ENCODE peak calls at places on chromosomes 5 and 9, in four cellular contexts. E is upper lobe of right lung, K is Caco-2, P is SK-N-SH. B is an unnamed sample.

GRCh38 chr5:7436521-7436920 is 40.6 kb downstream of the ADCY2 start:
- DNase-seq in P (no peak), E (no peak), K (peak), B (no peak)

GRCh38 chr9:69527454-69527853 is 144.7 kb downstream of the APBA1 start:
- DNase-seq in P (no peak), E (no peak), K (no peak), B (no peak)

GRCh38 chr5:1204693-1205242 is 3.4 kb downstream of the SLC6A19 start:
- DNase-seq in P (peak), E (no peak), K (peak), B (peak)

GRCh38 chr5:68217476-68217984 is 2.0 kb downstream of the PIK3R1 start:
- DNase-seq in K (no peak), P (no peak), E (no peak), B (no peak)

GRCh38 chr5:83540105-83540504 is 68.6 kb downstream of the VCAN start:
- DNase-seq in K (no peak), E (no peak), P (no peak), B (no peak)

GRCh38 chr9:6239694-6240093 is 24.1 kb downstream of the IL33 start:
- DNase-seq in K (no peak), P (no peak), E (no peak), B (no peak)

GRCh38 chr5:55289808-55290207 is 17.7 kb downstream of the DHX29 start:
- DNase-seq in K (no peak), P (no peak), E (no peak), B (no peak)

GRCh38 chr5:7682379-7682778 is 168.6 kb downstream of the CFAP90 start:
- DNase-seq in E (no peak), P (no peak), K (no peak), B (no peak)

GRCh38 chr5:152306386-152306785 is 98.7 kb downstream of the NMUR2 start:
- DNase-seq in P (no peak), K (no peak), E (no peak), B (no peak)

GRCh38 chr5:72066658-72067057 is 40.6 kb upstream of the MAP1B start:
- DNase-seq in P (no peak), E (no peak), K (no peak), B (peak)

GRCh38 chr5:102296229-102296817 is at the start of gene SLCO4C1:
- DNase-seq in P (peak), K (peak), E (peak), B (peak)

GRCh38 chr5:96943829-96944228 is 7.9 kb downstream of the LNPEP start:
- DNase-seq in E (no peak), P (no peak), K (no peak), B (no peak)

GRCh38 chr5:685262-686171 is 7.6 kb downstream of the TPPP start:
- DNase-seq in E (no peak), P (peak), K (no peak), B (no peak)

GRCh38 chr5:14011089-14012004 is 66.9 kb upstream of the DNAH5 start:
- DNase-seq in P (peak), K (peak), E (peak), B (peak)

GRCh38 chr9:107169796-107170195 is 113.3 kb upstream of the RAD23B start:
- DNase-seq in K (no peak), P (no peak), E (no peak), B (no peak)

GRCh38 chr5:169914766-169915165 is 65.5 kb downstream of the INSYN2B start:
- DNase-seq in P (no peak), K (no peak), E (no peak), B (no peak)

GRCh38 chr5:169910393-169910792 is 69.9 kb downstream of the INSYN2B start:
- DNase-seq in E (no peak), K (no peak), P (no peak), B (no peak)

GRCh38 chr5:169913479-169913878 is 66.8 kb downstream of the INSYN2B start:
- DNase-seq in K (no peak), P (no peak), E (no peak), B (no peak)

GRCh38 chr5:169909945-169910344 is 70.3 kb downstream of the INSYN2B start:
- DNase-seq in E (no peak), P (no peak), K (no peak), B (no peak)

DNA sequence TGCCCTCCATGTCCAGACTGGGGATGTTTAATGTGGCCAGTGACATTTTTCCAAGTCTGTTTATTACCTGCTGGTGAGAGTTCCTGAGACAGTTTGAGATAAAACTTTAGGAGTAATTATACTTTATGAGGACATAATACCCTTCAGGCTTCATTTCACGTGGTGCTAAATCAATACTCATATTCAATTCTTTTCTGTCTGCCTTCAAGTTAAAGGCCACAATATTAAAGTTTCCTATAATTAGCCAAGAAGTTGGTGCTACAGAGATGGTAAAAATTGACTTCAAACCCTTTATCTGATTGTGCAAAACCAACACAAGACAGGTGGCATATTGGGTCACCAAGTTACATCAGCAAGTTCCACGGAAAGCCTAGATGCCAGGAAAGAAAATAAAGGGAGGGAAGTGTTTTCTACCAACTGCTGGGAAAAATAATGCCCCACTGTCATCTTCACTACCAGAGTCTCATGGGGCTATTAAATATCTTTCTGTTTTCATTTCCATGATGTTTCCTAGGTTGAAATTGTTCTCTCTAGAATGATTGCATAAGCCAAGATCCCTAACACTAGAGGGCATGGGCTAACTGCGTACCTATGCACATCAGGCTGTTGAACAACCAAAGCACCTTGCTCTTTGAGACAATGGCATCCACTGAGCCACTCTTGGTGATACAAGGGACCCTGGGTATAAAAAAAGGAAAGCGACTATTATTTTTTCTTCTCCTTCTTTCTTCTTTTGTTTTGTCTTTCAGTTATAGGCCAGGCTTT is 68.7 kb downstream of the INSYN2B start:
- DNase-seq in E (no peak), K (no peak), P (no peak), B (no peak)
- TF ChIP-seq CTCF in E (no peak), K (peak), P (no peak), B (no peak)

GRCh38 chr5:38556599-38557308 is at the start of gene LIFR:
- DNase-seq in E (peak), K (no peak), P (peak), B (peak)
- TF ChIP-seq CTCF in E (no peak), K (no peak), P (no peak), B (no peak)

DNA sequence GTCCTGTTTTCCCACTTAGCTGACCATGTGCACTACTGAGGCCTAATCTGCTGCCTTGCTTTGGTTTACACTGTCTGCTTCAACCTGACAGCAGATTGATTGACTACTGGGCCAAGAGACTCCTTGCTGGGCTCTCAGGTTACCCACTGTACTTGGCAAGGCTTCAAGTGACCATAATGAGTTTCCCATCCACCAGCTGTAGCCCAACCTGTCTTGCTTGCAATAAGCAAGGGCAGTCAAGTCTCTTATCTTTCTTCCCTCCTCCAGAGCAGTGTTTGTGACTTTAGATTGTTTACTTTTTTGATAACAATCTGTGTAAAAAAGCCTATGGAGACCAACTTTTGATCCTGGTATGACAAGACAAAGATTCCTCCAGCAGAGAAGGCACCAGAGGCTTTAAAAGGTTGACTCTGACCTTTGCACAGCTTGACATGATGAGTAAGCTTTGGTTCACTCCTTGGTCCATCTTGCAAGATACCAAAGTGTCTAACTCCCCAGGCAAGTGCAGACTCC is 912.3 kb upstream of the SEMA6A start:
- DNase-seq in P (no peak), K (peak), E (no peak), B (peak)
- TF ChIP-seq CTCF in P (no peak), K (no peak), E (no peak), B (no peak)

DNA sequence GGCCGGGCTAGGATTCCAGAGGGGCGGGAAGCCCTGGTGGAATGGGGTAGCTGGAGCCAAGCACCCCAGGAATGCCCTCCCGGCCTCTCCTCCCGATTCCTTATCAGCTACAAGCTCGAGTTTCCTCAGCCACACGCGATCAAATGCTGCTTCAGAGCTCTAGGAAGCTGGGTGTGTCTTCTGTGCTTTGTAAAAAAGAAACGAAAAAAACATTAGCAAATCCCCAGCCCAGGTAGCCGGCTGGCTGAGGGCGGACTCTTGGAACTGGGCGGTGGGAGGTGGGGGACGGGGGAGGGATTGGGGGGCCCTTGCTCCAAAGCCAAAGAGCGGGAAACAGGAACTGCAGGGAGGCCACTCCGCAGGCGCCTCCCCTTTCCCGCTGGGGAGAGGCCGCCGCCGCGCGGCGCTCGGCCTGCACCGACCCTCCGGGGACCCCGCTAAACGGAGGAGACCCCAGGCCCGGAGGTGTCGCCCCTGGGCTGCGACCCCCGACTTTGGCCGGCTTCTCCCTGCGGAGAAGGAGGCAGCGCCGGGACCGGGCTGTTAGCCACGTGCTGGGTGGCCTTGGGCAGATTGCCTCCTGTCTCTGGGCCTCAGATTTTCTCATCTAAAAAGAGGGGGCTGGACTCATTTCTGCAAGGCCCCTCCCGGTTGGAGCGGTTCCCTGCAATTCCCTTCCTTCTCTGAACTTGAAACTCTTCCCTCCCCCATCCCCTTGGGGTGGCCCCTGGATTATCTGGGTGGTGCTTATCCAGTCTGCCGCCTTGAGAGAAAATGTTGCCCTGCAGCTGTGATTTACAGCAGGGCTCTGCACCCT is 40.9 kb upstream of the FABP6 start:
- DNase-seq in K (peak), E (peak), P (no peak), B (peak)
- TF ChIP-seq CTCF in K (peak), E (peak), P (no peak), B (no peak)

GRCh38 chr5:164868761-164869160 is 1363.3 kb downstream of the MAT2B start:
- DNase-seq in K (no peak), P (no peak), E (no peak), B (no peak)
- TF ChIP-seq CTCF in K (no peak), P (no peak), E (no peak), B (no peak)

GRCh38 chr5:11491658-11492057 is 412.6 kb downstream of the CTNND2 start:
- DNase-seq in K (no peak), P (no peak), E (no peak), B (no peak)

GRCh38 chr5:11497651-11498050 is 406.6 kb downstream of the CTNND2 start:
- DNase-seq in P (no peak), K (no peak), E (no peak), B (no peak)

GRCh38 chr5:11496127-11496719 is 408.0 kb downstream of the CTNND2 start:
- DNase-seq in E (no peak), K (no peak), P (no peak), B (no peak)

DNA sequence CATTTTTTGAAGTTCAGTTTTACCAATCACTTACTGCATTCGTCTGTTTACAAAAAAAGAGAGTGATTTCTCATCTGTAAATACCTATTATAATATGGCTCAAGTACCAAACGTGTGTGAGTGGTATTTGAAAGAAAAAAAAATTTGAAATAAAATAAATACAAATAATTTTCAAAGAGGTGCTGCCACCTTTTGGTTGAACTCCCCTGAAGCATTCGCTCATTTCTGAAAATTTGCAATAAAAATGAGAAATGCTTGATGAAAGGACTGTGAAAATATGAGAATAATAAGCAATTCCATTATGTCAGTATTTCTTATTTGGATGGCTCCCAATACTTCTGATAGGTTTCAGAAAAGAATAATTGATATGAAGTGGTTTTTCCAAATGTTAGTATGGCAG is 409.9 kb downstream of the CTNND2 start:
- DNase-seq in K (no peak), P (no peak), E (no peak), B (no peak)
- TF ChIP-seq CTCF in K (peak), P (peak), E (peak), B (no peak)

DNA sequence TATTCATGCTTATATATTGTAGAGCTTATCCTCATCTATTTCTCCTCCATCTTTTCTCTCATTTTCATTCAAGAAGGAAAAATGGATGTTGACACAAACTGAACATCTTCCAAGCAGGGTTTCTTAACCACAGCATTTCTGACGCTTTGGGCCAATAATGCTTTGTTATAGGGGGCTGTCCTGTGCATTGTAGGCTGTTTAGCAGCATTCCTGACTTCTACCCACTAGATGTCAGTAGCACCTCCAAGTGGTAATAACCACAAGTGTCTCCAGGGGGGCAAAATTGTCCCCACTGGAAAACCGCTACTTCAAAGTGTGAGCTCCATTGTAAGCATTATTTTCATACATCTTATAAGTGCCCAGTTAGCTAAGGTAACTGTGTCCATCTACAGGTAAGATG is 2.6 kb upstream of the TXNDC8 start:
- DNase-seq in P (no peak), E (no peak), K (no peak), B (peak)
- TF ChIP-seq CTCF in P (peak), E (no peak), K (peak), B (no peak)

GRCh38 chr5:167906209-167906853 is 385.1 kb upstream of the WWC1 start:
- DNase-seq in K (no peak), P (no peak), E (no peak), B (no peak)
- TF ChIP-seq CTCF in K (no peak), P (no peak), E (no peak), B (no peak)